ENCODE peak calls at places on chromosomes 13 and 19, in five cellular contexts. One of them, this sample, is unnamed.

GRCh38 chr13:24339937-24340607 is 30.7 kb downstream of the C1QTNF9 start:
- DNase-seq in H54: no peak
- DNase-seq in NCI-H2081: no peak
- DNase-seq in CD8-positive, alpha-beta T cell: no peak
- DNase-seq in sigmoid colon: no peak
- DNase-seq in this sample: no peak

GRCh38 chr13:22789027-22789593 is 391.7 kb upstream of the SGCG start:
- DNase-seq in H54: no peak
- DNase-seq in NCI-H2081: no peak
- DNase-seq in CD8-positive, alpha-beta T cell: no peak
- DNase-seq in sigmoid colon: no peak
- DNase-seq in this sample: no peak

GRCh38 chr19:16886305-16886880 is 2.4 kb upstream of the F2RL3 start:
- DNase-seq in H54: no peak
- DNase-seq in NCI-H2081: no peak
- DNase-seq in CD8-positive, alpha-beta T cell: no peak
- DNase-seq in sigmoid colon: peak; percentile 81
- DNase-seq in this sample: no peak

GRCh38 chr13:97499181-97499580 is 65.2 kb downstream of the RAP2A start:
- DNase-seq in H54: no peak
- DNase-seq in NCI-H2081: no peak
- DNase-seq in CD8-positive, alpha-beta T cell: no peak
- DNase-seq in sigmoid colon: no peak
- DNase-seq in this sample: no peak

GRCh38 chr13:21936674-21937073 is 265.8 kb downstream of the FGF9 start:
- DNase-seq in H54: no peak
- DNase-seq in NCI-H2081: no peak
- DNase-seq in CD8-positive, alpha-beta T cell: no peak
- DNase-seq in sigmoid colon: no peak
- DNase-seq in this sample: no peak

GRCh38 chr13:98998831-98999634 is 21.2 kb upstream of the DOCK9 start:
- DNase-seq in H54: no peak
- DNase-seq in NCI-H2081: no peak
- DNase-seq in CD8-positive, alpha-beta T cell: no peak
- DNase-seq in sigmoid colon: no peak
- DNase-seq in this sample: no peak

GRCh38 chr19:23420824-23421223 is 25.6 kb upstream of the ZNF91 start:
- DNase-seq in H54: no peak
- DNase-seq in NCI-H2081: no peak
- DNase-seq in CD8-positive, alpha-beta T cell: no peak
- DNase-seq in sigmoid colon: no peak
- DNase-seq in this sample: no peak

GRCh38 chr19:31141301-31141700 is 207.9 kb downstream of the TSHZ3 start:
- DNase-seq in H54: no peak
- DNase-seq in NCI-H2081: no peak
- DNase-seq in CD8-positive, alpha-beta T cell: no peak
- DNase-seq in sigmoid colon: no peak
- DNase-seq in this sample: no peak

GRCh38 chr13:25783480-25784081 is 268.2 kb downstream of the SHISA2 start:
- DNase-seq in H54: no peak
- DNase-seq in NCI-H2081: peak; percentile 20
- DNase-seq in CD8-positive, alpha-beta T cell: no peak
- DNase-seq in sigmoid colon: no peak
- DNase-seq in this sample: no peak

GRCh38 chr13:29537736-29538624 is 57.5 kb downstream of the SLC7A1 start:
- DNase-seq in H54: no peak
- DNase-seq in NCI-H2081: no peak
- DNase-seq in CD8-positive, alpha-beta T cell: no peak
- DNase-seq in sigmoid colon: no peak
- DNase-seq in this sample: no peak

GRCh38 chr13:89401209-89401810 is 1730.1 kb downstream of the SLITRK5 start:
- DNase-seq in H54: no peak
- DNase-seq in NCI-H2081: no peak
- DNase-seq in CD8-positive, alpha-beta T cell: no peak
- DNase-seq in sigmoid colon: no peak
- DNase-seq in this sample: no peak

GRCh38 chr19:6728346-6728745 is 7.9 kb upstream of the C3 start:
- DNase-seq in H54: no peak
- DNase-seq in NCI-H2081: no peak
- DNase-seq in CD8-positive, alpha-beta T cell: no peak
- DNase-seq in sigmoid colon: peak; percentile 52
- DNase-seq in this sample: no peak

GRCh38 chr19:7348587-7349230 is at the start of gene ARHGEF18:
- DNase-seq in H54: no peak
- DNase-seq in NCI-H2081: no peak
- DNase-seq in CD8-positive, alpha-beta T cell: peak; percentile 14
- DNase-seq in sigmoid colon: peak; percentile 61
- DNase-seq in this sample: peak; percentile 75

GRCh38 chr19:3458229-3458555 is 22.1 kb downstream of the SMIM24 start:
- DNase-seq in H54: no peak
- DNase-seq in NCI-H2081: no peak
- DNase-seq in CD8-positive, alpha-beta T cell: no peak
- DNase-seq in sigmoid colon: no peak
- DNase-seq in this sample: no peak

GRCh38 chr13:99505814-99506269 is 4.6 kb downstream of the TM9SF2 start:
- DNase-seq in H54: no peak
- DNase-seq in NCI-H2081: no peak
- DNase-seq in CD8-positive, alpha-beta T cell: no peak
- DNase-seq in sigmoid colon: no peak
- DNase-seq in this sample: no peak

GRCh38 chr19:9498183-9498902 is at the start of gene ZNF560:
- DNase-seq in H54: no peak
- DNase-seq in NCI-H2081: no peak
- DNase-seq in CD8-positive, alpha-beta T cell: no peak
- DNase-seq in sigmoid colon: no peak
- DNase-seq in this sample: no peak

GRCh38 chr19:43229315-43229714 is 23.9 kb upstream of the PSG4 start:
- DNase-seq in H54: no peak
- DNase-seq in NCI-H2081: no peak
- DNase-seq in CD8-positive, alpha-beta T cell: no peak
- DNase-seq in sigmoid colon: no peak
- DNase-seq in this sample: no peak

GRCh38 chr13:102721800-102722231 is 27.0 kb upstream of the METTL21C start:
- DNase-seq in H54: no peak
- DNase-seq in NCI-H2081: no peak
- DNase-seq in CD8-positive, alpha-beta T cell: no peak
- DNase-seq in sigmoid colon: no peak
- DNase-seq in this sample: no peak

GRCh38 chr13:107347641-107348369 is 779.9 kb upstream of the ARGLU1 start:
- DNase-seq in H54: no peak
- DNase-seq in NCI-H2081: no peak
- DNase-seq in CD8-positive, alpha-beta T cell: no peak
- DNase-seq in sigmoid colon: no peak
- DNase-seq in this sample: no peak

GRCh38 chr13:90950134-90950533 is 397.4 kb upstream of the MIR17HG start:
- DNase-seq in H54: no peak
- DNase-seq in NCI-H2081: no peak
- DNase-seq in CD8-positive, alpha-beta T cell: no peak
- DNase-seq in sigmoid colon: no peak
- DNase-seq in this sample: no peak

GRCh38 chr19:3783660-3784584 is 2.3 kb downstream of the MATK start:
- DNase-seq in H54: no peak
- DNase-seq in NCI-H2081: no peak
- DNase-seq in CD8-positive, alpha-beta T cell: no peak
- DNase-seq in sigmoid colon: no peak
- DNase-seq in this sample: peak; percentile 63

GRCh38 chr19:47330466-47330869 is 1.5 kb upstream of the C5AR2 start:
- DNase-seq in H54: no peak
- DNase-seq in NCI-H2081: no peak
- DNase-seq in CD8-positive, alpha-beta T cell: no peak
- DNase-seq in sigmoid colon: no peak
- DNase-seq in this sample: no peak

GRCh38 chr19:17473041-17473440 is 2.7 kb downstream of the SLC27A1 start:
- DNase-seq in H54: no peak
- DNase-seq in NCI-H2081: no peak
- DNase-seq in CD8-positive, alpha-beta T cell: no peak
- DNase-seq in sigmoid colon: no peak
- DNase-seq in this sample: no peak

GRCh38 chr13:105997436-105998232 is 537.8 kb downstream of the EFNB2 start:
- DNase-seq in H54: no peak
- DNase-seq in NCI-H2081: no peak
- DNase-seq in CD8-positive, alpha-beta T cell: no peak
- DNase-seq in sigmoid colon: no peak
- DNase-seq in this sample: peak; percentile 69

GRCh38 chr19:17487240-17488121 is 17.2 kb downstream of the SLC27A1 start:
- DNase-seq in H54: no peak
- DNase-seq in NCI-H2081: no peak
- DNase-seq in CD8-positive, alpha-beta T cell: no peak
- DNase-seq in sigmoid colon: no peak
- DNase-seq in this sample: no peak

GRCh38 chr19:55720801-55721200 is 17.4 kb downstream of the NLRP9 start:
- DNase-seq in H54: no peak
- DNase-seq in NCI-H2081: no peak
- DNase-seq in CD8-positive, alpha-beta T cell: no peak
- DNase-seq in sigmoid colon: no peak
- DNase-seq in this sample: no peak

GRCh38 chr13:39144941-39145533 is 106.8 kb downstream of the NHLRC3 start:
- DNase-seq in H54: peak; percentile 5
- DNase-seq in NCI-H2081: peak; percentile 5
- DNase-seq in CD8-positive, alpha-beta T cell: no peak
- DNase-seq in sigmoid colon: peak; percentile 77
- DNase-seq in this sample: peak; percentile 35

This sample was measured in kidney.